ENCODE peak calls at places on chromosomes 16 and 17, in nine cellular contexts. C is HCEC 1CT; U is renal cortical epithelial cell; T is activated CD8-positive, alpha-beta memory T cell treated with anti-CD3 and anti-CD28 coated beads for 48 hours; K is stimulated activated CD8-positive, alpha-beta memory T cell treated with anti-CD3 and anti-CD28 coated beads, Interleukin-4, amount 100 ng/mL, for 1 hour; O is NCI-H748 treated with DMSO at 0.1 percent for 48 hours; V is LoVo; X is RCC 7860; L is mesothelial cell of epicardium. A is an unnamed sample.

GRCh38 chr17:76383645-76384221 is 676 bp upstream of the SPHK1 start:
- DNase-seq in C (peak; percentile 46), U (no peak), T (peak; percentile 44), K (no peak), O (no peak), V (peak; percentile 27), X (peak; percentile 33), L (peak; percentile 55), A (peak; percentile 38)

GRCh38 chr17:73541561-73541981 is 102.7 kb downstream of the SDK2 start:
- DNase-seq in C (no peak), U (no peak), T (no peak), K (no peak), O (no peak), V (no peak), X (no peak), L (no peak), A (no peak)

GRCh38 chr17:30958187-30958586 is 12.7 kb upstream of the RNF135 start:
- DNase-seq in C (no peak), U (no peak), T (no peak), K (no peak), O (no peak), V (no peak), X (no peak), L (no peak), A (no peak)

GRCh38 chr16:30068750-30069574 is 3.4 kb downstream of the ALDOA start:
- DNase-seq in C (no peak), U (no peak), T (no peak), K (no peak), O (no peak), V (no peak), X (no peak), L (no peak), A (no peak)

GRCh38 chr17:7382901-7383300 is 2.0 kb downstream of the TNK1 start:
- DNase-seq in C (no peak), U (no peak), T (no peak), K (no peak), O (no peak), V (no peak), X (no peak), L (no peak), A (no peak)

GRCh38 chr17:48542956-48543853 is 1.7 kb downstream of the HOXB2 start:
- DNase-seq in C (peak; percentile 65), U (no peak), T (peak; percentile 41), K (no peak), O (no peak), V (no peak), X (peak; percentile 44), L (peak; percentile 68), A (peak; percentile 78)

GRCh38 chr16:63938661-63939060 is 1183.2 kb downstream of the CDH11 start:
- DNase-seq in C (peak; percentile 21), U (no peak), T (no peak), K (no peak), O (no peak), V (no peak), X (no peak), L (no peak), A (peak; percentile 26)

GRCh38 chr17:20154601-20155000 is 145.4 kb downstream of the SPECC1 start:
- DNase-seq in C (no peak), U (no peak), T (no peak), K (no peak), O (no peak), V (no peak), X (no peak), L (no peak), A (no peak)

GRCh38 chr16:67157892-67158635 is 1.6 kb downstream of the TRADD start:
- DNase-seq in C (no peak), U (no peak), T (no peak), K (no peak), O (no peak), V (no peak), X (no peak), L (no peak), A (no peak)

GRCh38 chr17:68087851-68088250 is 52.3 kb downstream of the KPNA2 start:
- DNase-seq in C (no peak), U (no peak), T (no peak), K (no peak), O (no peak), V (no peak), X (no peak), L (no peak), A (no peak)

GRCh38 chr17:50772251-50772650 is 4.9 kb upstream of the ANKRD40CL start:
- DNase-seq in C (no peak), U (no peak), T (no peak), K (no peak), O (no peak), V (no peak), X (no peak), L (no peak), A (no peak)

GRCh38 chr17:58332720-58333395 is 4.3 kb upstream of the TSPOAP1 start:
- DNase-seq in C (no peak), U (no peak), T (peak; percentile 59), K (no peak), O (no peak), V (no peak), X (no peak), L (no peak), A (no peak)

GRCh38 chr16:79599256-79599836 is 1.2 kb downstream of the MAF start:
- DNase-seq in C (no peak), U (no peak), T (no peak), K (no peak), O (no peak), V (no peak), X (no peak), L (peak; percentile 59), A (no peak)

GRCh38 chr16:84518804-84519341 is 14.4 kb upstream of the MEAK7 start:
- DNase-seq in C (no peak), U (no peak), T (peak; percentile 31), K (no peak), O (peak; percentile 42), V (no peak), X (no peak), L (no peak), A (no peak)

GRCh38 chr16:2365895-2366294 is 25.4 kb upstream of the ABCA3 start:
- DNase-seq in C (peak; percentile 32), U (peak; percentile 72), T (no peak), K (no peak), O (no peak), V (no peak), X (no peak), L (no peak), A (no peak)

GRCh38 chr16:80231888-80232287 is 308.9 kb upstream of the DYNLRB2 start:
- DNase-seq in C (peak; percentile 44), U (peak; percentile 95), T (no peak), K (no peak), O (no peak), V (no peak), X (peak; percentile 95), L (no peak), A (peak; percentile 97)

GRCh38 chr16:89431158-89431584 is 59.2 kb downstream of the ANKRD11 start:
- DNase-seq in C (peak; percentile 73), U (peak; percentile 50), T (no peak), K (no peak), O (no peak), V (no peak), X (no peak), L (no peak), A (no peak)

A was measured in HT1080.